ENCODE peak calls at places on chromosomes 6 and 20, in six cellular contexts. V is body of pancreas, J is BJ, P is lung, H is HAP-1, T is AG10803. Y is an unnamed sample.

GRCh38 chr6:77461796-77462195 is 1.5 kb downstream of the HTR1B start:
- DNase-seq in H (no peak), J (no peak), V (no peak), P (no peak), T (no peak), Y (no peak)

GRCh38 chr6:99604161-99605073 is 2.2 kb upstream of the PRDM13 start:
- DNase-seq in H (no peak), V (peak), P (no peak), J (no peak), T (no peak), Y (no peak)

GRCh38 chr6:109381007-109381746 is 1.1 kb downstream of the CD164 start:
- DNase-seq in H (no peak), V (peak), J (no peak), P (no peak), T (peak), Y (no peak)

GRCh38 chr6:93663111-93663510 is 243.8 kb upstream of the EPHA7 start:
- DNase-seq in V (no peak), P (no peak), J (no peak), T (no peak), H (no peak), Y (no peak)

GRCh38 chr6:125307964-125308615 is 6.3 kb upstream of the HDDC2 start:
- DNase-seq in T (no peak), J (no peak), H (no peak), P (no peak), V (no peak), Y (no peak)

GRCh38 chr6:136470044-136470443 is 80.2 kb downstream of the MAP7 start:
- DNase-seq in T (no peak), P (no peak), V (no peak), J (no peak), H (no peak), Y (no peak)

GRCh38 chr20:24676353-24676977 is 207.0 kb downstream of the SYNDIG1 start:
- DNase-seq in H (no peak), T (no peak), V (no peak), P (no peak), J (no peak), Y (no peak)

GRCh38 chr6:152309648-152310047 is 327.5 kb downstream of the SYNE1 start:
- DNase-seq in J (no peak), P (no peak), V (no peak), T (no peak), H (no peak), Y (no peak)

GRCh38 chr6:110517601-110518280 is 41.3 kb upstream of the SLC22A16 start:
- DNase-seq in J (no peak), V (no peak), T (no peak), P (no peak), H (no peak), Y (no peak)

GRCh38 chr20:19661717-19662637 is 96.1 kb upstream of the RIN2 start:
- DNase-seq in P (peak), J (peak), H (peak), V (peak), T (peak), Y (peak)

GRCh38 chr20:62875419-62876355 is 14.1 kb upstream of the TCFL5 start:
- DNase-seq in H (peak), P (peak), V (peak), T (peak), J (no peak), Y (no peak)

GRCh38 chr6:128518531-128519131 is 1.8 kb downstream of the PTPRK start:
- DNase-seq in V (no peak), H (no peak), P (no peak), T (peak), J (no peak), Y (no peak)

GRCh38 chr6:93819189-93819588 is 399.8 kb upstream of the EPHA7 start:
- DNase-seq in T (no peak), V (no peak), H (no peak), J (no peak), P (no peak), Y (peak)

GRCh38 chr6:138869343-138869742 is 73.5 kb downstream of the ECT2L start:
- DNase-seq in V (no peak), P (no peak), J (no peak), H (no peak), T (no peak), Y (peak)

GRCh38 chr6:112956696-112957525 is 609.8 kb downstream of the RFPL4B start:
- DNase-seq in V (no peak), T (peak), J (no peak), H (no peak), P (no peak), Y (peak)

GRCh38 chr6:142685852-142686718 is 258.9 kb downstream of the HIVEP2 start:
- DNase-seq in V (no peak), H (no peak), J (no peak), T (no peak), P (no peak), Y (no peak)

GRCh38 chr6:154446984-154447383 is 63.5 kb downstream of the CNKSR3 start:
- DNase-seq in V (no peak), P (no peak), T (no peak), J (no peak), H (no peak), Y (no peak)

GRCh38 chr20:50562262-50562701 is 52.1 kb downstream of the PTPN1 start:
- DNase-seq in T (no peak), V (no peak), J (no peak), P (peak), H (no peak), Y (no peak)

GRCh38 chr6:166334878-166335277 is 7.5 kb downstream of the SFT2D1 start:
- DNase-seq in P (no peak), J (no peak), V (no peak), H (no peak), T (no peak), Y (no peak)

GRCh38 chr6:118584906-118585305 is 36.8 kb downstream of the PLN start:
- DNase-seq in V (no peak), J (no peak), T (no peak), H (no peak), P (no peak), Y (no peak)

GRCh38 chr20:3168079-3168828 is 5.1 kb downstream of the LZTS3 start:
- DNase-seq in J (no peak), P (peak), T (no peak), V (peak), H (no peak), Y (no peak)

GRCh38 chr6:37607949-37608348 is 89.7 kb downstream of the MDGA1 start:
- DNase-seq in J (no peak), P (no peak), H (no peak), T (peak), V (no peak), Y (no peak)

GRCh38 chr6:137265574-137265973 is 46.4 kb upstream of the IFNGR1 start:
- DNase-seq in T (no peak), P (no peak), V (no peak), H (no peak), J (no peak), Y (no peak)

GRCh38 chr6:100099189-100100074 is 105.4 kb upstream of the MCHR2 start:
- DNase-seq in J (no peak), V (no peak), H (no peak), P (no peak), T (no peak), Y (no peak)

GRCh38 chr6:25991785-25992412 is 29.3 kb downstream of the TRIM38 start:
- DNase-seq in V (peak), J (no peak), T (peak), P (peak), H (peak), Y (no peak)

GRCh38 chr20:57930328-57930727 is 220.5 kb upstream of the PMEPA1 start:
- DNase-seq in J (no peak), P (no peak), V (no peak), T (no peak), H (no peak), Y (no peak)

GRCh38 chr6:51855310-51856082 is 231.9 kb downstream of the PKHD1 start:
- DNase-seq in T (peak), H (peak), V (peak), J (no peak), P (no peak), Y (peak)

DNA sequence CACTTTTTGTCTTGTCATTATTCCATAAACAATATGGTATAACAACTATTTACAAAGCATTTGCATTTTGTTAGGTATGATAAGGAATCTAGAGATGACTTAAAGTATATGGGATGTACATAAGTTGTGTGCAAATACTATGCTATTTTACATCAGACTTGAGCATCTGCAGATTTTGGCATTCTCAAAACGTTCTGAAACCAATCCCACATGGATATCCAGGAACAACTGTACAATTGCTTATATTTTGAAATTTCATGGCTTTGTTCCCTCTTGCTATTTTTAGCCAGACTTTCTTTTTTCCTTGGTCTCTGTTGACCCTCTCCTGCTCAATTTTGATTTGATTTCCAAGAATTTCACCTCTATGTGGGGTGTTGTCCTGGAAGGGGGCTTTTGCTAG is 32.9 kb upstream of the UST start:
- DNase-seq in P (no peak), T (no peak), H (no peak), J (no peak), V (no peak), Y (no peak)
- H3K4me3 ChIP-seq in P (no peak), T (no peak), H (no peak), J (no peak), V (no peak), Y (no peak)

DNA sequence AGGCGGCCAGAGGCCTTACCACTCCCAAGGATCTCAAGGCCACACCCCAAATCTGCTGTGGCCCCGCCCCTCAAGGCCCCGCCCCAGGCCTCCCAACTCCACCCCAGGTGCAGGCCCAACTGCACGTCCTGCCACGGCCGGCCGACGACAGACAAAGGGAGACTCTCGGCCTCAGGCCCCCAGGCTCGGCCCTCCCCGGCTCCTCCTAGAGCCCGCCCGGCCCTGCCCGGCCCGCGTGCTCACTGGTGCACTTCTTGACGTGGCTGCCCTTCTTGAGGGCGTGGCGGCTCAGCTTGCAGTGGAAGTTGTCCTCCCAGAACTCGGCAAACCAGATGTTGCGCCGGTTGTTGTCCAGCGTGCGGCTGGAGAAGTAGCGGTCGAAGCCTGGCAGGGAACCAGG is 89.6 kb downstream of the GRM4 start:
- DNase-seq in V (peak), H (peak), J (peak), P (peak), T (peak), Y (peak)
- H3K4me3 ChIP-seq in V (no peak), H (no peak), J (no peak), P (no peak), T (no peak), Y (no peak)

DNA sequence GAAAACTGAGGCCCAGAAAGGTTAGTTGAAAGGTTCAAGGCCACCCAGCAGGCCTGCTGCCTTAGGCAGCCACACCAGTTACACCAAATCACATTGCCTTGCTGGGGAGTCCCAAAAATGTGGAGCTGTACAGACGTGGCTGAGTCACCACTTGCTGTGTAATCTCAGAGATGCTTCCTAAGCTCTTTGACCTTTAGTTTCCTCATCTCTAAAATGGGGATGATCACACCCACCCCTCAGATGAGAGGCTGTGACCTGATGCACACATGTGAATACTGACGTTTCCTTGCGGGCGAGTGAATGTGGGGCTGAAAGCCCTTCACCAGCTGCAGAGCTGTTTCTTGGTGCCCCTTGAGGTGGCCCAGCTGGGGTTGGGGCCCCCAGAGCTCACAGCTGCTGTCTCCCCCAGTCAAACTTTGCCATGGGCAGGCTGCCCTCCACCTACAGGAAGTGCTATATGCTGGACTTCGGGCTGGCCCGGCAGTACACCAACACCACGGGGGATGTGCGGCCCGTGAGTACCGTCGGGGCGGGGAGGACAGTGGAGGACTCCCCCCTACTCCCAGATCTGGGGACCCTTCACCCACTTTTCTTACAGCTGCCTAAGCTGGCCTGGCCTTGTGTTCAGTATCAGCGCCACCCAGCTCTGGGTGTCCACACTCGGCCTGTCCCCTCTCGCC is 11.0 kb downstream of the TTBK1 start:
- DNase-seq in H (no peak), J (no peak), V (no peak), T (peak), P (no peak), Y (no peak)
- H3K4me3 ChIP-seq in H (no peak), J (no peak), V (no peak), T (no peak), P (no peak), Y (no peak)

GRCh38 chr20:11266571-11266970 is 592.8 kb upstream of the JAG1 start:
- DNase-seq in T (no peak), P (no peak), H (no peak), V (no peak), J (no peak), Y (no peak)
- H3K4me3 ChIP-seq in T (no peak), P (no peak), H (no peak), V (no peak), J (no peak), Y (no peak)

GRCh38 chr6:42704937-42705374 is 17.4 kb downstream of the PRPH2 start:
- DNase-seq in T (no peak), P (no peak), V (peak), J (no peak), H (no peak), Y (no peak)
- H3K4me3 ChIP-seq in T (no peak), P (no peak), V (no peak), J (no peak), H (no peak), Y (no peak)

DNA sequence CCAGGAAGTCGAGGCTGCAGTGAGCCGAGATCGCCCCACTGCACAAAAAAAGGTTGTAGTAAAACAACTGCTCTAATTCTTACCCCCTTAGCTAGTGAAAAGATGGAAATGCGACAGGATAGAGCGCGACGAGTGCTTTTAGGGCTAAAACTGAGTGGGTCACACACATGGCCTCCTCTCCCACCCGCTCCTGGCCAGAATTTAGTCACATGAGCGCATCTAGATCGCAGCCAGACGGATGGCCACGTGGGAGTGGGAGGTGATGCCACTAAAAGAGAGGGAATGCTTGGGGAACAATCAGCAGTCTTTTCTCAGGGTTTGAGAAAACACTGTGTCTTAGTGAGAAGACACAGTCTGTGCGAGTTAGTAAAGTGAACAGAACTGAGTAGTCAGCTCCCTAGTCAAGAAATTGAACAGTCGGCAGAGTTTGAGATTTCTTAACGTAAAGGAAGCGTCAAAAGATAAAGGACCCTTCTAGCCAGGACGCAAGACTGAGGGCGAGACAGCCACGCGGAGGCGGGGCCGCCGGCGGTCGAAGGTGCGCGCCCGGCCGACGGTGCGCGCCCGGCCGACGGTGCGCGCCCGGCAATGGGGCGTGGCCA is 664 bp upstream of the ACTR5 start:
- DNase-seq in J (no peak), V (no peak), T (no peak), H (no peak), P (no peak), Y (no peak)
- H3K4me3 ChIP-seq in J (peak), V (no peak), T (peak), H (peak), P (no peak), Y (peak)

GRCh38 chr6:143774347-143774746 is 68.8 kb upstream of the LTV1 start:
- DNase-seq in H (no peak), J (no peak), T (peak), V (no peak), P (no peak), Y (no peak)
- H3K4me3 ChIP-seq in H (no peak), J (no peak), T (no peak), V (no peak), P (no peak), Y (no peak)

GRCh38 chr6:34722451-34722850 is 25.9 kb upstream of the ILRUN start:
- DNase-seq in H (no peak), T (no peak), J (no peak), P (no peak), V (no peak), Y (no peak)

GRCh38 chr6:34723203-34723602 is 26.6 kb upstream of the ILRUN start:
- DNase-seq in T (peak), J (no peak), V (no peak), P (no peak), H (peak), Y (no peak)

GRCh38 chr6:34730006-34730405 is 27.3 kb upstream of the SNRPC start:
- DNase-seq in J (no peak), V (no peak), P (no peak), T (no peak), H (no peak), Y (peak)

GRCh38 chr6:34731393-34732060 is 25.8 kb upstream of the SNRPC start:
- DNase-seq in T (no peak), P (no peak), H (no peak), V (no peak), J (no peak), Y (no peak)

DNA sequence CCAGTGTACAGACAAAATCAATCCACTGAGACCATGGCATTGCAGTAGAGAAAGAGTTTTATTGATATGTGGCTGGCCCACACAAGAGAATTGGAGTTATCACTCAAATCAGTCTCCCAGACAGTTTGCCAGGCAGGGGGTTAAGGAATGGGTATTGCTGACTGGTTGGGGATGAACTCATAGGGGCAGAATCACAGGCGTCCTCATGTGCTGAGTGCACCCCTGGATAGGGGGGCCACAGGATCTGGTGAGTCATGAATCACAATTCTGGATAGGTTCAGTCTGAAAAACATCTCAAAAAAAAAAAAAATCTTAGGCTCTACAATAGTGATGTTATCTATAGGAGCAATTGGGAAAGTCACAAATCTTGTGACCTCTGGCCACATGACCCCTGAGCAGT is 29.5 kb upstream of the ILRUN start:
- DNase-seq in T (no peak), H (no peak), P (no peak), V (no peak), J (no peak), Y (no peak)
- H3K4me3 ChIP-seq in T (no peak), H (no peak), P (no peak), V (no peak), J (no peak), Y (no peak)